ENCODE peak calls at places on chromosome 3, in four cellular contexts. Y is AG04449; R is M059J; E is activated effector memory CD4-positive, alpha-beta T cell treated with Interleukin-2 at 50 U/mL for 16 hours. T is an unnamed sample.

GRCh38 chr3:194284351-194284750 is 66.8 kb downstream of the CPN2 start:
- DNase-seq in Y (no peak), R (no peak), E (no peak), T (no peak)

GRCh38 chr3:120555661-120556509 is 40.3 kb upstream of the NDUFB4 start:
- DNase-seq in Y (no peak), E (no peak), R (no peak), T (no peak)

GRCh38 chr3:160754371-160754854 is 1.6 kb upstream of the PPM1L start:
- DNase-seq in E (peak), R (peak), Y (no peak), T (no peak)

GRCh38 chr3:160401301-160402095 is 2.0 kb downstream of the SMC4 start:
- DNase-seq in Y (no peak), R (peak), E (no peak), T (no peak)

GRCh38 chr3:17013050-17013449 is 128.3 kb downstream of the PLCL2 start:
- DNase-seq in Y (no peak), E (no peak), R (peak), T (no peak)

GRCh38 chr3:64163755-64164148 is 61.5 kb downstream of the PRICKLE2 start:
- DNase-seq in R (peak), Y (peak), E (no peak), T (no peak)

GRCh38 chr3:39181408-39182335 is 10.7 kb downstream of the XIRP1 start:
- DNase-seq in R (peak), E (no peak), Y (no peak), T (no peak)

GRCh38 chr3:78906245-78906644 is 861.6 kb downstream of the ROBO1 start:
- DNase-seq in R (no peak), E (no peak), Y (no peak), T (no peak)

GRCh38 chr3:197847866-197848401 is 56.9 kb downstream of the LRCH3 start:
- DNase-seq in R (peak), E (no peak), Y (no peak), T (peak)

GRCh38 chr3:120244834-120245225 is 40.2 kb downstream of the GPR156 start:
- DNase-seq in R (peak), Y (no peak), E (no peak), T (peak)

GRCh38 chr3:132659370-132660055 is at the start of gene ACAD11:
- DNase-seq in Y (no peak), E (no peak), R (peak), T (peak)

GRCh38 chr3:44643024-44643423 is 5.5 kb upstream of the ZNF35 start:
- DNase-seq in E (no peak), Y (no peak), R (no peak), T (no peak)

GRCh38 chr3:194671511-194671899 is 486 bp downstream of the LSG1 start:
- DNase-seq in R (peak), Y (no peak), E (no peak), T (peak)

GRCh38 chr3:185733980-185734724 is 90.7 kb downstream of the IGF2BP2 start:
- DNase-seq in E (no peak), R (peak), Y (no peak), T (peak)

GRCh38 chr3:53195602-53196574 is 34.9 kb downstream of the PRKCD start:
- DNase-seq in E (peak), R (no peak), Y (no peak), T (no peak)

GRCh38 chr3:45664558-45664957 is 24.6 kb upstream of the SACM1L start:
- DNase-seq in E (peak), Y (no peak), R (no peak), T (no peak)

GRCh38 chr3:10556312-10556711 is 50.9 kb upstream of the ATP2B2 start:
- DNase-seq in R (no peak), Y (no peak), E (no peak), T (no peak)